ENCODE peak calls at places on chromosome 6, in six cellular contexts. One of them, this sample, is unnamed.

GRCh38 chr6:141261016-141261671 is 871.6 kb upstream of the GJE1 start:
- DNase-seq in HepG2: no peak
- DNase-seq in HEK293T: no peak
- DNase-seq in IMR-90: no peak
- DNase-seq in A549: no peak
- DNase-seq in K562: no peak
- DNase-seq in this sample: no peak

GRCh38 chr6:15023448-15023847 is 222.4 kb upstream of the JARID2 start:
- DNase-seq in HepG2: no peak
- DNase-seq in K562: no peak
- DNase-seq in A549: no peak
- DNase-seq in HEK293T: no peak
- DNase-seq in IMR-90: no peak
- DNase-seq in this sample: peak; percentile 94

GRCh38 chr6:45415315-45415714 is 37.6 kb upstream of the SUPT3H start:
- DNase-seq in A549: no peak
- DNase-seq in K562: no peak
- DNase-seq in HepG2: no peak
- DNase-seq in HEK293T: peak; percentile 23
- DNase-seq in IMR-90: no peak
- DNase-seq in this sample: no peak

GRCh38 chr6:152635949-152636674 is 1.1 kb downstream of the SYNE1 start:
- DNase-seq in K562: no peak
- DNase-seq in IMR-90: peak; percentile 51
- DNase-seq in A549: no peak
- DNase-seq in HEK293T: peak; percentile 20
- DNase-seq in HepG2: no peak
- DNase-seq in this sample: no peak

GRCh38 chr6:165684333-165684732 is 21.3 kb upstream of the PDE10A start:
- DNase-seq in HepG2: no peak
- DNase-seq in HEK293T: no peak
- DNase-seq in A549: no peak
- DNase-seq in IMR-90: no peak
- DNase-seq in K562: no peak
- DNase-seq in this sample: no peak

GRCh38 chr6:75666590-75666989 is 64.9 kb downstream of the SENP6 start:
- DNase-seq in HepG2: no peak
- DNase-seq in K562: no peak
- DNase-seq in HEK293T: no peak
- DNase-seq in IMR-90: no peak
- DNase-seq in A549: no peak
- DNase-seq in this sample: no peak

GRCh38 chr6:168269455-168270243 is 49.9 kb downstream of the DACT2 start:
- DNase-seq in IMR-90: no peak
- DNase-seq in HepG2: no peak
- DNase-seq in K562: no peak
- DNase-seq in HEK293T: no peak
- DNase-seq in A549: no peak
- DNase-seq in this sample: no peak

GRCh38 chr6:131015630-131016263 is 47.3 kb downstream of the EPB41L2 start:
- DNase-seq in K562: no peak
- DNase-seq in HepG2: no peak
- DNase-seq in IMR-90: peak; percentile 59
- DNase-seq in A549: no peak
- DNase-seq in HEK293T: no peak
- DNase-seq in this sample: no peak

GRCh38 chr6:158627168-158627939 is 17.2 kb downstream of the DYNLT1 start:
- DNase-seq in HEK293T: no peak
- DNase-seq in A549: no peak
- DNase-seq in K562: no peak
- DNase-seq in IMR-90: no peak
- DNase-seq in HepG2: no peak
- DNase-seq in this sample: no peak

GRCh38 chr6:87407531-87407895 is 259 bp upstream of the CFAP206 start:
- DNase-seq in A549: no peak
- DNase-seq in IMR-90: peak; percentile 41
- DNase-seq in HepG2: no peak
- DNase-seq in K562: no peak
- DNase-seq in HEK293T: no peak
- DNase-seq in this sample: no peak

GRCh38 chr6:76703285-76703684 is 630.8 kb upstream of the IMPG1 start:
- DNase-seq in K562: no peak
- DNase-seq in IMR-90: no peak
- DNase-seq in A549: no peak
- DNase-seq in HEK293T: no peak
- DNase-seq in HepG2: no peak
- DNase-seq in this sample: no peak

GRCh38 chr6:89368107-89368506 is 15.6 kb upstream of the UBE2J1 start:
- DNase-seq in HepG2: peak; percentile 20
- DNase-seq in K562: peak; percentile 74
- DNase-seq in IMR-90: peak; percentile 45
- DNase-seq in A549: peak; percentile 54
- DNase-seq in HEK293T: peak; percentile 72
- DNase-seq in this sample: no peak

GRCh38 chr6:50185006-50185405 is 135.3 kb upstream of the DEFB112 start:
- DNase-seq in K562: no peak
- DNase-seq in HepG2: peak; percentile 25
- DNase-seq in HEK293T: peak; percentile 28
- DNase-seq in A549: peak; percentile 2
- DNase-seq in IMR-90: no peak
- DNase-seq in this sample: no peak

GRCh38 chr6:90088009-90088408 is 193.7 kb downstream of the GJA10 start:
- DNase-seq in IMR-90: peak; percentile 86
- DNase-seq in HEK293T: no peak
- DNase-seq in K562: no peak
- DNase-seq in A549: no peak
- DNase-seq in HepG2: no peak
- DNase-seq in this sample: no peak

GRCh38 chr6:31161216-31162126 is 3.1 kb downstream of the TCF19 start:
- DNase-seq in HepG2: no peak
- DNase-seq in HEK293T: no peak
- DNase-seq in IMR-90: no peak
- DNase-seq in A549: no peak
- DNase-seq in K562: no peak
- DNase-seq in this sample: no peak

GRCh38 chr6:15748341-15748740 is 85.5 kb upstream of the DTNBP1 start:
- DNase-seq in IMR-90: no peak
- DNase-seq in HepG2: no peak
- DNase-seq in K562: no peak
- DNase-seq in A549: no peak
- DNase-seq in HEK293T: no peak
- DNase-seq in this sample: no peak

GRCh38 chr6:84220809-84221409 is 6.5 kb downstream of the CEP162 start:
- DNase-seq in HEK293T: no peak
- DNase-seq in A549: peak; percentile 20
- DNase-seq in IMR-90: peak; percentile 36
- DNase-seq in HepG2: no peak
- DNase-seq in K562: peak; percentile 58
- DNase-seq in this sample: no peak

GRCh38 chr6:132333639-132334516 is 67.4 kb downstream of the MOXD1 start:
- DNase-seq in K562: peak; percentile 9
- DNase-seq in HEK293T: peak; percentile 21
- DNase-seq in A549: peak; percentile 78
- DNase-seq in IMR-90: peak; percentile 93
- DNase-seq in HepG2: peak; percentile 88
- DNase-seq in this sample: no peak

GRCh38 chr6:125984311-125984710 is 2.0 kb upstream of the TRMT11 start:
- DNase-seq in K562: no peak
- DNase-seq in IMR-90: peak; percentile 83
- DNase-seq in HEK293T: no peak
- DNase-seq in HepG2: no peak
- DNase-seq in A549: peak; percentile 3
- DNase-seq in this sample: no peak

GRCh38 chr6:111573892-111574800 is 31.5 kb downstream of the TRAF3IP2 start:
- DNase-seq in K562: no peak
- DNase-seq in HepG2: no peak
- DNase-seq in HEK293T: no peak
- DNase-seq in A549: peak; percentile 17
- DNase-seq in IMR-90: peak; percentile 98
- DNase-seq in this sample: no peak

GRCh38 chr6:137403855-137404254 is 90.3 kb downstream of the OLIG3 start:
- DNase-seq in A549: no peak
- DNase-seq in HepG2: no peak
- DNase-seq in K562: no peak
- DNase-seq in IMR-90: no peak
- DNase-seq in HEK293T: no peak
- DNase-seq in this sample: no peak

GRCh38 chr6:6556738-6557503 is 31.6 kb upstream of the LY86 start:
- DNase-seq in HEK293T: peak; percentile 71
- DNase-seq in IMR-90: peak; percentile 5
- DNase-seq in A549: peak; percentile 31
- DNase-seq in HepG2: peak; percentile 53
- DNase-seq in K562: peak; percentile 79
- DNase-seq in this sample: no peak

GRCh38 chr6:30311101-30311500 is 15.6 kb upstream of the TRIM39 start:
- DNase-seq in HEK293T: no peak
- DNase-seq in HepG2: no peak
- DNase-seq in IMR-90: no peak
- DNase-seq in K562: peak; percentile 20
- DNase-seq in A549: no peak
- DNase-seq in this sample: no peak

GRCh38 chr6:36924778-36925396 is 29.7 kb upstream of the PI16 start:
- DNase-seq in HEK293T: no peak
- DNase-seq in K562: no peak
- DNase-seq in IMR-90: no peak
- DNase-seq in A549: no peak
- DNase-seq in HepG2: no peak
- DNase-seq in this sample: no peak

GRCh38 chr6:154414021-154414813 is 57.6 kb upstream of the IPCEF1 start:
- DNase-seq in IMR-90: peak; percentile 89
- DNase-seq in K562: no peak
- DNase-seq in HEK293T: no peak
- DNase-seq in A549: peak; percentile 74
- DNase-seq in HepG2: peak; percentile 67
- DNase-seq in this sample: no peak

GRCh38 chr6:13846841-13847240 is 32.5 kb upstream of the MCUR1 start:
- DNase-seq in HEK293T: peak; percentile 50
- DNase-seq in HepG2: peak; percentile 65
- DNase-seq in K562: peak; percentile 60
- DNase-seq in A549: peak; percentile 9
- DNase-seq in IMR-90: no peak
- DNase-seq in this sample: no peak

GRCh38 chr6:24253360-24253759 is 104.5 kb downstream of the DCDC2 start:
- DNase-seq in K562: no peak
- DNase-seq in IMR-90: no peak
- DNase-seq in A549: no peak
- DNase-seq in HepG2: no peak
- DNase-seq in HEK293T: no peak
- DNase-seq in this sample: no peak

GRCh38 chr6:23688650-23689049 is 437.4 kb upstream of the NRSN1 start:
- DNase-seq in K562: no peak
- DNase-seq in IMR-90: no peak
- DNase-seq in HepG2: no peak
- DNase-seq in A549: no peak
- DNase-seq in HEK293T: no peak
- DNase-seq in this sample: no peak

GRCh38 chr6:102841055-102841454 is 1447.5 kb downstream of the GRIK2 start:
- DNase-seq in HEK293T: no peak
- DNase-seq in A549: no peak
- DNase-seq in IMR-90: no peak
- DNase-seq in HepG2: no peak
- DNase-seq in K562: no peak
- DNase-seq in this sample: no peak

GRCh38 chr6:73049971-73050594 is 175.2 kb downstream of the KHDC1L start:
- DNase-seq in K562: no peak
- DNase-seq in HEK293T: no peak
- DNase-seq in A549: no peak
- DNase-seq in HepG2: no peak
- DNase-seq in IMR-90: no peak
- DNase-seq in this sample: no peak

GRCh38 chr6:48061630-48062029 is 49.4 kb downstream of the PTCHD4 start:
- DNase-seq in HepG2: no peak
- DNase-seq in IMR-90: peak; percentile 12
- DNase-seq in A549: no peak
- DNase-seq in K562: no peak
- DNase-seq in HEK293T: no peak
- DNase-seq in this sample: no peak
- TF ChIP-seq BHLHE40 in HepG2: no peak
- TF ChIP-seq BHLHE40 in IMR-90: no peak
- TF ChIP-seq BHLHE40 in A549: no peak
- TF ChIP-seq BHLHE40 in K562: no peak
- TF ChIP-seq BHLHE40 in HEK293T: no peak
- TF ChIP-seq BHLHE40 in this sample: no peak

DNA sequence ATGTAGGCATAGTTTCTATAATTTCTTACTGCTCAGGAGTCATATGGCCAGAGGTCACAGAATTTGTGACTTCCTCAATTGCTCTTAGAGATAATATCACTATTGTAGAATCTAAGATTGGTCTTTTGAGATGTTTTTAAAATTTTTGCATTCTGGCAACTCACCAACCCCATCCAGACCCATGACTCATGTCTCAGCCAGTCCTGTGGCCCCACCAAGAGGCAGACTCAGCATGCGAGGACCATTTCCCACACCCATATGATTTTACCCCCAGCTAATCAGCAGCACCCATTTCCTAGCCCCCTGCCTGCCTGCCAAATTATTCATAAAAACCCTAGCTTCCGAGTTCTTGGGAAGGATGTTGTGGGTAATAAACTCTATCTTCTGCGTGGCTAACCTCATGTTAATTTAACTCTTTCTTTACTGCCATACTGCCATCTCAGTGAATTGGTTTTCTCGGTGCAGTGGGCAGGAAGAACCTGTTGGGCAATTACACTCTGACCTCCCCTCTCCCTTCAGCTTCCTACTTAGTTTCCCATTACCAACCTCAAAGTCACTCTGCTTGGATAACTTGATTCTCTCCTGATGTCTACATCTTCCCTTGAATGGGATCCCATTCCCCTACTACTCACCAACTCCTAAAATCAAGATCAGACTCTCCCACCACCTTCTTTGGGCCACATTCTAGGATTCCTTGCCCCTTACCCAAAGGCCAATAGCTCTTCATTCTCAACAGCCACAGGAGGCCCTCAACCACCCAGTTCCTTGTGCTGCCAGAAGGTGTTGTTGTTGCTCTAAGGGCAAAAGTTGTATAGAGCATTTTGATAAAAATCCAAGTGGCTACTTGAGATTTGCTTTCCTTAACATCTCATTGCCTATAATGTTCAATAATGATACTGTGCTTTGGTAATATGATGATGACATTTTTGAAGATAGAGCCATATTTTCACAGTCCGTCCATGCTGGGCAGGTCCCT is 16.2 kb upstream of the IYD start:
- DNase-seq in IMR-90: peak; percentile 36
- DNase-seq in K562: peak; percentile 27
- DNase-seq in HEK293T: no peak
- DNase-seq in HepG2: no peak
- DNase-seq in A549: peak; percentile 2
- DNase-seq in this sample: no peak
- TF ChIP-seq BHLHE40 in IMR-90: no peak
- TF ChIP-seq BHLHE40 in K562: no peak
- TF ChIP-seq BHLHE40 in HEK293T: no peak
- TF ChIP-seq BHLHE40 in HepG2: no peak
- TF ChIP-seq BHLHE40 in A549: no peak
- TF ChIP-seq BHLHE40 in this sample: no peak

GRCh38 chr6:155419161-155419560 is 36.5 kb downstream of the NOX3 start:
- DNase-seq in A549: no peak
- DNase-seq in HEK293T: no peak
- DNase-seq in IMR-90: peak; percentile 35
- DNase-seq in K562: no peak
- DNase-seq in HepG2: no peak
- DNase-seq in this sample: no peak
- TF ChIP-seq BHLHE40 in A549: no peak
- TF ChIP-seq BHLHE40 in HEK293T: no peak
- TF ChIP-seq BHLHE40 in IMR-90: no peak
- TF ChIP-seq BHLHE40 in K562: no peak
- TF ChIP-seq BHLHE40 in HepG2: no peak
- TF ChIP-seq BHLHE40 in this sample: no peak

GRCh38 chr6:117451607-117452164 is 25.9 kb upstream of the ROS1 start:
- DNase-seq in IMR-90: peak; percentile 43
- DNase-seq in HEK293T: no peak
- DNase-seq in A549: no peak
- DNase-seq in HepG2: no peak
- DNase-seq in K562: no peak
- DNase-seq in this sample: no peak
- TF ChIP-seq BHLHE40 in IMR-90: no peak
- TF ChIP-seq BHLHE40 in HEK293T: no peak
- TF ChIP-seq BHLHE40 in A549: no peak
- TF ChIP-seq BHLHE40 in HepG2: no peak
- TF ChIP-seq BHLHE40 in K562: no peak
- TF ChIP-seq BHLHE40 in this sample: no peak

This sample was measured in GM12878.